ENCODE peak calls at places on chromosome 15, in eight cellular contexts. One of them, this sample, is unnamed.
A peak's percentile ranks its signal among the peaks of the same experiment; 100 is the strongest.

GRCh38 chr15:50669611-50670010 is 17.0 kb downstream of the TRPM7 start:
- DNase-seq in breast epithelium: no peak
- DNase-seq in WERI-Rb-1: no peak
- DNase-seq in tibial artery: no peak
- DNase-seq in substantia nigra: no peak
- DNase-seq in fibroblast of lung: no peak
- DNase-seq in RWPE1: no peak
- DNase-seq in tibial nerve: no peak
- DNase-seq in this sample: no peak

GRCh38 chr15:27412413-27412812 is 441.4 kb downstream of the GABRG3 start:
- DNase-seq in substantia nigra: no peak
- DNase-seq in tibial nerve: no peak
- DNase-seq in fibroblast of lung: no peak
- DNase-seq in tibial artery: no peak
- DNase-seq in breast epithelium: no peak
- DNase-seq in WERI-Rb-1: no peak
- DNase-seq in RWPE1: no peak
- DNase-seq in this sample: no peak

GRCh38 chr15:62816342-62817059 is 226.0 kb upstream of the TPM1 start:
- DNase-seq in tibial artery: no peak
- DNase-seq in breast epithelium: no peak
- DNase-seq in RWPE1: no peak
- DNase-seq in tibial nerve: no peak
- DNase-seq in fibroblast of lung: no peak
- DNase-seq in WERI-Rb-1: no peak
- DNase-seq in substantia nigra: no peak
- DNase-seq in this sample: no peak

GRCh38 chr15:88738796-88739195 is 64.4 kb upstream of the ACAN start:
- DNase-seq in tibial artery: no peak
- DNase-seq in breast epithelium: no peak
- DNase-seq in WERI-Rb-1: peak; percentile 30
- DNase-seq in fibroblast of lung: no peak
- DNase-seq in RWPE1: no peak
- DNase-seq in tibial nerve: no peak
- DNase-seq in substantia nigra: no peak
- DNase-seq in this sample: no peak

GRCh38 chr15:48644827-48645557 is 517 bp downstream of the FBN1 start:
- DNase-seq in breast epithelium: no peak
- DNase-seq in fibroblast of lung: peak; percentile 76
- DNase-seq in tibial nerve: no peak
- DNase-seq in tibial artery: peak; percentile 55
- DNase-seq in WERI-Rb-1: peak; percentile 32
- DNase-seq in RWPE1: peak; percentile 43
- DNase-seq in substantia nigra: peak; percentile 96
- DNase-seq in this sample: peak; percentile 25

GRCh38 chr15:89130194-89130593 is 41.9 kb downstream of the ABHD2 start:
- DNase-seq in fibroblast of lung: no peak
- DNase-seq in WERI-Rb-1: no peak
- DNase-seq in tibial artery: no peak
- DNase-seq in breast epithelium: no peak
- DNase-seq in tibial nerve: no peak
- DNase-seq in substantia nigra: no peak
- DNase-seq in RWPE1: no peak
- DNase-seq in this sample: peak; percentile 94

GRCh38 chr15:69931159-69931558 is 166.6 kb downstream of the TLE3 start:
- DNase-seq in WERI-Rb-1: no peak
- DNase-seq in RWPE1: no peak
- DNase-seq in substantia nigra: no peak
- DNase-seq in breast epithelium: no peak
- DNase-seq in tibial nerve: no peak
- DNase-seq in fibroblast of lung: no peak
- DNase-seq in tibial artery: no peak
- DNase-seq in this sample: no peak

GRCh38 chr15:36911322-36911944 is 188.9 kb downstream of the MEIS2 start:
- DNase-seq in tibial artery: no peak
- DNase-seq in breast epithelium: no peak
- DNase-seq in substantia nigra: no peak
- DNase-seq in WERI-Rb-1: no peak
- DNase-seq in RWPE1: peak; percentile 44
- DNase-seq in fibroblast of lung: peak; percentile 42
- DNase-seq in tibial nerve: no peak
- DNase-seq in this sample: no peak

GRCh38 chr15:88864861-88865497 is 30.4 kb downstream of the HAPLN3 start:
- DNase-seq in WERI-Rb-1: no peak
- DNase-seq in breast epithelium: no peak
- DNase-seq in fibroblast of lung: no peak
- DNase-seq in substantia nigra: no peak
- DNase-seq in RWPE1: no peak
- DNase-seq in tibial nerve: no peak
- DNase-seq in tibial artery: no peak
- DNase-seq in this sample: no peak

GRCh38 chr15:96144734-96145133 is 185.8 kb upstream of the NR2F2 start:
- DNase-seq in fibroblast of lung: no peak
- DNase-seq in substantia nigra: no peak
- DNase-seq in tibial nerve: no peak
- DNase-seq in tibial artery: no peak
- DNase-seq in RWPE1: no peak
- DNase-seq in WERI-Rb-1: no peak
- DNase-seq in breast epithelium: no peak
- DNase-seq in this sample: no peak

GRCh38 chr15:62782100-62782791 is 260.3 kb upstream of the TPM1 start:
- DNase-seq in fibroblast of lung: peak; percentile 89
- DNase-seq in WERI-Rb-1: peak; percentile 67
- DNase-seq in tibial artery: peak; percentile 83
- DNase-seq in substantia nigra: no peak
- DNase-seq in tibial nerve: peak; percentile 78
- DNase-seq in breast epithelium: peak; percentile 93
- DNase-seq in RWPE1: peak; percentile 74
- DNase-seq in this sample: peak; percentile 12

GRCh38 chr15:22979699-22980188 is 424 bp downstream of the CYFIP1 start:
- DNase-seq in WERI-Rb-1: no peak
- DNase-seq in substantia nigra: no peak
- DNase-seq in tibial artery: no peak
- DNase-seq in RWPE1: peak; percentile 46
- DNase-seq in breast epithelium: no peak
- DNase-seq in tibial nerve: no peak
- DNase-seq in fibroblast of lung: no peak
- DNase-seq in this sample: no peak

GRCh38 chr15:35605790-35606189 is 59.8 kb upstream of the DPH6 start:
- DNase-seq in breast epithelium: no peak
- DNase-seq in substantia nigra: no peak
- DNase-seq in tibial nerve: no peak
- DNase-seq in fibroblast of lung: no peak
- DNase-seq in tibial artery: no peak
- DNase-seq in RWPE1: no peak
- DNase-seq in WERI-Rb-1: no peak
- DNase-seq in this sample: no peak

GRCh38 chr15:58438956-58439355 is 7.2 kb downstream of the LIPC start:
- DNase-seq in fibroblast of lung: peak; percentile 69
- DNase-seq in RWPE1: peak; percentile 22
- DNase-seq in breast epithelium: peak; percentile 33
- DNase-seq in WERI-Rb-1: peak; percentile 70
- DNase-seq in tibial artery: peak; percentile 34
- DNase-seq in substantia nigra: no peak
- DNase-seq in tibial nerve: no peak
- DNase-seq in this sample: no peak

GRCh38 chr15:74888716-74889115 is 1.1 kb upstream of the MPI start:
- DNase-seq in tibial nerve: no peak
- DNase-seq in RWPE1: no peak
- DNase-seq in breast epithelium: no peak
- DNase-seq in WERI-Rb-1: peak; percentile 54
- DNase-seq in fibroblast of lung: no peak
- DNase-seq in tibial artery: no peak
- DNase-seq in substantia nigra: no peak
- DNase-seq in this sample: no peak

GRCh38 chr15:96252148-96252547 is 78.4 kb upstream of the NR2F2 start:
- DNase-seq in tibial artery: no peak
- DNase-seq in RWPE1: no peak
- DNase-seq in substantia nigra: no peak
- DNase-seq in tibial nerve: no peak
- DNase-seq in breast epithelium: no peak
- DNase-seq in fibroblast of lung: no peak
- DNase-seq in WERI-Rb-1: no peak
- DNase-seq in this sample: no peak

GRCh38 chr15:41194444-41194843 is 36.1 kb downstream of the EXD1 start:
- DNase-seq in substantia nigra: no peak
- DNase-seq in fibroblast of lung: no peak
- DNase-seq in WERI-Rb-1: no peak
- DNase-seq in tibial artery: no peak
- DNase-seq in breast epithelium: no peak
- DNase-seq in RWPE1: no peak
- DNase-seq in tibial nerve: no peak
- DNase-seq in this sample: no peak

GRCh38 chr15:82567661-82568060 is 27.4 kb upstream of the RPS17 start:
- DNase-seq in tibial nerve: no peak
- DNase-seq in WERI-Rb-1: no peak
- DNase-seq in breast epithelium: no peak
- DNase-seq in substantia nigra: no peak
- DNase-seq in RWPE1: no peak
- DNase-seq in fibroblast of lung: no peak
- DNase-seq in tibial artery: no peak
- DNase-seq in this sample: no peak

GRCh38 chr15:37765809-37766208 is 168.6 kb upstream of the TMCO5A start:
- DNase-seq in tibial nerve: no peak
- DNase-seq in RWPE1: no peak
- DNase-seq in breast epithelium: no peak
- DNase-seq in fibroblast of lung: peak; percentile 5
- DNase-seq in tibial artery: no peak
- DNase-seq in WERI-Rb-1: no peak
- DNase-seq in substantia nigra: no peak
- DNase-seq in this sample: peak; percentile 25

DNA sequence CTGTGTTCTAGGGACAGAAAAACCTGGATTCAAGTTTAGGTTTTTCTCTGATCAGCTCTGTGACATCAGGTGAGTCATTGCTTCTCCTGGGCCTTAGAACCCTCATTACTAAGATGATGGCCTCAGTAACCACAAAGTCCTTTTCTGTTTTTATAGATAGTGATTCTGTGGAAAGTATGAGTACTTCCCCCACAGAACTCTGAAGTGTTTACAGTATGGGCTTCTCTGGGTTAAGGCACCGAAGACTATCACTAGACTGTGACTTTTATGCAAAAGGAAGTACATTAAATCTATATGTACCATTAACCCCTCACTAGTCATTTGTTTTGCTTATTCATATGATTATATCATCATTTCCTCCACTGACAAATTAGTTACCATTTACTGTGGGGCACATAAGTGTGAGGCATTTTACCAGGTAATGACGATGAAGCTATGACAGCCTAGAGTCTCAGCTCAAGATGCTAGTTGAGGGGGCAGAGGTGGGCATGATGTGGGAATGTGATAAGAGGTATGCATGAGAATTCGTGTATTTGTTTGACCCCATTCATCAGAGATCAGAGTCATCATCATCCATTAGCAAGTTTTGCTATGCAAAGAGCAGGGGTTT is 15.0 kb upstream of the RORA start:
- DNase-seq in tibial nerve: no peak
- DNase-seq in fibroblast of lung: no peak
- DNase-seq in tibial artery: no peak
- DNase-seq in breast epithelium: no peak
- DNase-seq in WERI-Rb-1: no peak
- DNase-seq in substantia nigra: no peak
- DNase-seq in RWPE1: no peak
- DNase-seq in this sample: no peak
- H3K27ac ChIP-seq in tibial nerve: no peak overlapping the region
- H3K27ac ChIP-seq in fibroblast of lung: no peak overlapping the region
- H3K27ac ChIP-seq in tibial artery: no peak overlapping the region
- H3K27ac ChIP-seq in breast epithelium: no peak overlapping the region
- H3K27ac ChIP-seq in WERI-Rb-1: no peak overlapping the region
- H3K27ac ChIP-seq in substantia nigra: no peak overlapping the region
- H3K27ac ChIP-seq in RWPE1: no peak overlapping the region
- H3K27ac ChIP-seq in this sample: no peak overlapping the region

DNA sequence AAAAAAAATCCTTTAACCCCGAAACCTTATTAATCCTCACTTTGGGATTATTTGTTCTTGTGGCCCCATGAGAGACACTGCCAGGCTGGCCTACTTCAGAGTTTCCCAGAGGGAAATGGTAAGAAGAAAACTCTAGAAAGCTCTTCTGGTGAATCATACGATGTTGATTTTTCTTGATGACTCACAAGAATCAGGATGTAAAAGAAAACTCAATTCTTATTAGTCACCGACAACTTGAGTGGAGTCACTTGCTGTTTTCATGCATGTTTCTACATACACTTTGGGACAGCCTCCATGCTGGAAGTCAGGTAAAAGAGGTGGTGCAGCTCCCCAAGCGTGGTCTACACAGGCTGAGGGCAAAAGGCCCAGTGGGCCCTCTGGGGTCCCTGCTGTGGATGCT is 42.8 kb downstream of the MYO5C start:
- DNase-seq in WERI-Rb-1: no peak
- DNase-seq in tibial nerve: no peak
- DNase-seq in tibial artery: no peak
- DNase-seq in breast epithelium: no peak
- DNase-seq in RWPE1: peak; percentile 91
- DNase-seq in fibroblast of lung: peak; percentile 93
- DNase-seq in substantia nigra: no peak
- DNase-seq in this sample: no peak
- H3K27ac ChIP-seq in WERI-Rb-1: no peak overlapping the region
- H3K27ac ChIP-seq in tibial nerve: no peak overlapping the region
- H3K27ac ChIP-seq in tibial artery: peak overlapping the region; percentile 31
- H3K27ac ChIP-seq in breast epithelium: peak overlapping the region; percentile 52
- H3K27ac ChIP-seq in RWPE1: peak overlapping the region; percentile 76
- H3K27ac ChIP-seq in fibroblast of lung: no peak overlapping the region
- H3K27ac ChIP-seq in substantia nigra: no peak overlapping the region
- H3K27ac ChIP-seq in this sample: no peak overlapping the region

DNA sequence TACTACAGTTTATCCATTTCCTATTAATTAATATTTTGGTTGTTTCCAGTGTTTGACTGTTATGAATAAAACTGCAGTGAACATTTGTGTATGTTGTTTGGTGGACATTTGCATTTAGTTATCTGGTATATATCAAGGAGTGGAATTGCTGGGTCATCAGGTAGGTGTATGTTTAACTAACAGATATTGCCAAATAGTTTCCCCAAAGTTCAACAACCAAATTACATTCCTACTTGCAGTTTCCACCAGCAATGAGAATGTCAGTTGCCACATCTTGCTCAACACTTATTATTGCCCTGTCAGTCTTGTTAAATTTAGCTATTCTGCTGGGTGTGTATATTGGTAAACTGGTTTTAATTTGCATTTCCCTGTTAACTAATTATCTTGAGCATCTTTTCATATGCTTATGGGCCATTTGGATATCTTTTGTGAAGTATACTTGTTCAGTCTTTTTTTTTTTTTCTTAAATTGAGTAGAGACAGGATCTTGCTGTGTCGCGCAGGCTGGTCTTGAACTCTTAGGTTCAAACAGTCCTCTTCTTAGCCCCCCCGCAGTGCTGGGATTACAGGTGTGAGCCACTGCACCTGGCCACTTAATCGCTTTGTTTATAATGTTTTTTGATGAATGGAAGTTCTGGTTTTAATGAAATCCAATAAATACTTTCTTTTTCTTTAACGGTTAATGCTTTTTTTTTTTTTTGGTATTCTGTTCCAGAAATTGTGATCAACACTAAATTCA is 7.9 kb downstream of the FEM1B start:
- DNase-seq in fibroblast of lung: no peak
- DNase-seq in breast epithelium: no peak
- DNase-seq in RWPE1: no peak
- DNase-seq in tibial nerve: no peak
- DNase-seq in substantia nigra: no peak
- DNase-seq in WERI-Rb-1: no peak
- DNase-seq in tibial artery: no peak
- DNase-seq in this sample: peak; percentile 63
- H3K27ac ChIP-seq in fibroblast of lung: no peak overlapping the region
- H3K27ac ChIP-seq in breast epithelium: no peak overlapping the region
- H3K27ac ChIP-seq in RWPE1: no peak overlapping the region
- H3K27ac ChIP-seq in tibial nerve: no peak overlapping the region
- H3K27ac ChIP-seq in substantia nigra: no peak overlapping the region
- H3K27ac ChIP-seq in WERI-Rb-1: no peak overlapping the region
- H3K27ac ChIP-seq in tibial artery: no peak overlapping the region
- H3K27ac ChIP-seq in this sample: peak overlapping the region; percentile 93

GRCh38 chr15:67145710-67146109 is 80.3 kb downstream of the SMAD3 start:
- DNase-seq in RWPE1: no peak
- DNase-seq in breast epithelium: no peak
- DNase-seq in fibroblast of lung: no peak
- DNase-seq in WERI-Rb-1: no peak
- DNase-seq in tibial nerve: no peak
- DNase-seq in substantia nigra: no peak
- DNase-seq in tibial artery: no peak
- DNase-seq in this sample: no peak
- H3K27ac ChIP-seq in RWPE1: peak overlapping the region; percentile 97
- H3K27ac ChIP-seq in breast epithelium: peak overlapping the region; percentile 92
- H3K27ac ChIP-seq in fibroblast of lung: peak overlapping the region; percentile 96
- H3K27ac ChIP-seq in WERI-Rb-1: no peak overlapping the region
- H3K27ac ChIP-seq in tibial nerve: no peak overlapping the region
- H3K27ac ChIP-seq in substantia nigra: no peak overlapping the region
- H3K27ac ChIP-seq in tibial artery: no peak overlapping the region
- H3K27ac ChIP-seq in this sample: no peak overlapping the region

This sample was measured in MM.1S.